ENCODE peak calls at places on chromosomes 2 and 18, in nine cellular contexts. I is RWPE2, W is stomach, Q is heart left ventricle, H is WERI-Rb-1, V is body of pancreas, N is MM.1S, F is transverse colon, R is DND-41. U is an unnamed sample. For H3K36me3, the result is how much of the 10 kb centered on the place peaks cover.

GRCh38 chr2:18637196-18637595 is 47.8 kb upstream of the NT5C1B start:
- DNase-seq in I (no peak), W (no peak), Q (no peak), H (no peak), V (no peak), N (no peak), F (no peak), R (no peak), U (no peak)

GRCh38 chr2:47064076-47064475 is 91.0 kb downstream of the STPG4 start:
- DNase-seq in I (no peak), W (no peak), Q (no peak), H (no peak), V (no peak), N (no peak), F (no peak), R (no peak), U (no peak)

GRCh38 chr2:53450885-53451284 is 316.7 kb upstream of the CHAC2 start:
- DNase-seq in I (no peak), W (no peak), Q (no peak), H (no peak), V (no peak), N (no peak), F (peak), R (no peak), U (no peak)

GRCh38 chr2:6822394-6822793 is 43.3 kb downstream of the CMPK2 start:
- DNase-seq in I (no peak), W (no peak), Q (no peak), H (no peak), V (no peak), N (no peak), F (no peak), R (no peak), U (peak)

GRCh38 chr2:166234112-166234846 is 106.5 kb upstream of the SCN1A start:
- DNase-seq in I (no peak), W (no peak), Q (no peak), H (no peak), V (no peak), N (no peak), F (no peak), R (no peak), U (peak)

GRCh38 chr18:73381361-73382031 is 513.7 kb upstream of the NETO1 start:
- DNase-seq in I (no peak), W (no peak), Q (no peak), H (no peak), V (no peak), N (no peak), F (no peak), R (no peak), U (no peak)

GRCh38 chr18:51655327-51655698 is 457.8 kb upstream of the MEX3C start:
- DNase-seq in I (no peak), W (no peak), Q (no peak), H (no peak), V (no peak), N (no peak), F (no peak), R (no peak), U (no peak)

GRCh38 chr2:200482194-200482593 is 27.7 kb downstream of the KCTD18 start:
- DNase-seq in I (no peak), W (no peak), Q (no peak), H (peak), V (no peak), N (no peak), F (no peak), R (no peak), U (no peak)

GRCh38 chr18:20971886-20972267 is 139.7 kb downstream of the ROCK1 start:
- DNase-seq in I (no peak), W (no peak), Q (no peak), H (no peak), V (no peak), N (peak), F (no peak), R (no peak), U (no peak)

GRCh38 chr2:49770919-49771318 is 616.6 kb upstream of the FSHR start:
- DNase-seq in I (no peak), W (peak), Q (no peak), H (peak), V (peak), N (no peak), F (peak), R (no peak), U (no peak)
- TF ChIP-seq CTCF in I (peak), W (peak), Q (peak), H (peak), V (peak), N (peak), F (no peak), R (no peak), U (no peak)

GRCh38 chr2:12004713-12005112 is 258.3 kb downstream of the LPIN1 start:
- DNase-seq in I (no peak), W (no peak), Q (no peak), H (no peak), V (no peak), N (no peak), F (no peak), R (no peak), U (no peak)
- H3K36me3 ChIP-seq in I (under half), W (under half), Q (under half), H (under half), V (under half), N (under half), F (under half), R (under half), U (under half)

DNA sequence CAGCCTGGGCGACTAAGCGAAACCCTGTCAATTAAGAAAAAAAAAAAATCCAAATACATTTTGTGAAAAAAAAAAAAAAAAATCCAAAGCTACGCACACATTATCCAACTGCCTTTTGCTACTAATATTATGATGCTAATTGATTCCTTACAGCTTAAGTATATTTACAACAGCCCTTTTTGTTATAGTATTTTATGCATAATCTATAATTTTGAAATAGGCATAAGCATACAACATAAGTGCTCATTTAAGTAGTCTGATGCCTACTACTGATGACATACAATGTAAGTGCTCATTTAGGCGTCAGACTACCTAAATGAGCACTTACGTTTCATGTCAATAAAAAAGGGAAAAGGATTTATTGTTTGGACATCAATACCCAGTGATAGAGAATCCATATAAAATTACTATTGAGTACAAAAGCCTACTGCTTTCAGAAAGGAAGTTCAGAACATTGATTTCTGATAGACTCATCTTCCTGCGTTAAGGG is 755 bp upstream of the RNF149 start:
- DNase-seq in I (no peak), W (no peak), Q (no peak), H (no peak), V (no peak), N (no peak), F (no peak), R (no peak), U (no peak)
- H3K4me3 ChIP-seq in I (no peak), W (peak), Q (peak), H (peak), V (no peak), N (peak), F (peak), R (no peak), U (no peak)

DNA sequence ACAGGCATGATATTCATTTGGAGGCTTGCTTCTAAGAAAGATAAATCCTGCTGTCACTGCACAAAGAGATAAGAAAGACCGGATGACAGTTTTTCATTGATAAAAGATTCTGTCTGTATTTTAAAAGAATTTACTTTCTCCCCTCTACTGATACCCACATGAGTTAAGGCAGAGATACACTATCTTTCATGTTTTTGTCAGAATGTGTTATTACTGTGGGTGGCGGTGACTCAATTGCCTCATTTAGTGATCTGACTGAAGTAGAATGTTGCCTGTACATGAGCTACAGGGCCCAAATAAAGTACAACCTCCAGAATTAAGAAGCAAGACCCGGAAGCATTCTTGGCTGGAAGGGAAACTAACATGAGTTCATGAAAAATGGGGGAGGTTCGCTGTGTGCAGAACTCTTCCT is 480.0 kb downstream of the SLC4A3 start:
- DNase-seq in I (no peak), W (no peak), Q (no peak), H (no peak), V (no peak), N (no peak), F (no peak), R (no peak), U (no peak)
- TF ChIP-seq CTCF in I (no peak), W (no peak), Q (no peak), H (no peak), V (no peak), N (no peak), F (no peak), R (no peak), U (no peak)

DNA sequence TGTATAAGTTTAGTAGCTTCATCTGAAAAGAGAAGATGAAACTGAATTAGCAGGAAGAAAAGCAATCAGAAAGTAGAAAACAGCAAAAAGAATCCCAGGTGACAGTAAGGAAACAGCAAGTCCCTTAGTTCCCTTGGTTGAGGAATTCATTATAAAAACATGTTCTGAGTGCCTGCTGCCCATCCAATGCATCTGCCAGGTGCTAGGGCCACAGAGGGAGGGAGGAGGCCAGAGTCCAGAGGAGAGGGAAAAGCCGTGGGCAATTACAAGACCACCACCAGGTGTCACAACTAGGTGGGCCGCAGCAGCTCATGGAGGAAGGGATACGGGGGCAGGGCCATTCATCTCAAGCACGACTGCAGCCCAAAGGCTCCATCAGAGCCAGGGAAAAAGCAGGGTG is 55.9 kb upstream of the TFCP2L1 start:
- DNase-seq in I (no peak), W (no peak), Q (no peak), H (no peak), V (no peak), N (no peak), F (no peak), R (no peak), U (no peak)
- H3K36me3 ChIP-seq in I (half or more), W (under half), Q (under half), H (under half), V (under half), N (under half), F (under half), R (half or more), U (under half)

DNA sequence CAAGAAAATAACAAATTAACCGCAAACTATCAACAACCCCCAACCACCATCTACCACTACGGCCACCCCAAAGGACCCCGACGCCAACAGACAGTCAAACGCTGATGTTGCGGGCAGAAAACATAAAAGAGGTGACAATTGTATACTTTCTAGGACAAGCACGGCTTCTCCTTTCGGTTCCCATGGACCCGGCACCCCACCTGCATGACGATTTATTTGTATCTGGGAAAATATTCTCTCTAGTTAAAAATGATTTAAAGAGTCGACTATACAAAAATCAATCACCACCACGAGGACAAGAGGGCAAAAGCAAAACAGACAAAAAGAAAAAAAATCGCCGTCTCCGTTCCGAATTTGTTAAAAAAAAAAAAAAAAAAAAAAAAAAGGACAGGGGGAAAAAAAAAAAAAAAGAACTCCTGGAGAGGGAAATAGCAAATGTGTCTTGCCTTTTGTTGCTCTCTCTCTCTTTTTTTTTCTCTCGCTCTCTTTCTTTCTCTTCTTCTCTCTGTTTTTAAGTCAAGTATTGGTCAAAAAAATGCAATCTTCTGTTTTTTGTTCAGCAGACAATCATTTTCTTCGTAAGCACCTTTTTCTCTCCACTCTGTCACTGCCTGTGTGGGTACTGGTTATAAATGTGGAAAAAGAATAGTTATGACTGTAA is 3.6 kb downstream of the SIX3 start:
- DNase-seq in I (peak), W (no peak), Q (no peak), H (no peak), V (no peak), N (no peak), F (no peak), R (no peak), U (no peak)
- H3K4me3 ChIP-seq in I (no peak), W (peak), Q (no peak), H (peak), V (no peak), N (no peak), F (no peak), R (no peak), U (no peak)